ENCODE peak calls at places on chromosomes 12 and 14, in five cellular contexts. E is fibroblast of mammary gland, G is astrocyte, W is psoas muscle, U is RWPE1. Z is an unnamed sample.

GRCh38 chr12:92118826-92119536 is 26.7 kb downstream of the BTG1 start:
- DNase-seq in E (no peak), G (no peak), W (no peak), U (no peak), Z (no peak)

GRCh38 chr14:92122351-92122677 is 545 bp downstream of the CPSF2 start:
- DNase-seq in E (peak), G (peak), W (no peak), U (peak), Z (no peak)

GRCh38 chr12:104506691-104507401 is 50.1 kb downstream of the CHST11 start:
- DNase-seq in E (no peak), G (no peak), W (no peak), U (no peak), Z (no peak)

GRCh38 chr14:102479777-102480176 is 29.8 kb downstream of the ANKRD9 start:
- DNase-seq in E (no peak), G (no peak), W (peak), U (no peak), Z (no peak)

GRCh38 chr14:76117789-76118188 is 33.9 kb upstream of the GPATCH2L start:
- DNase-seq in E (no peak), G (no peak), W (no peak), U (no peak), Z (no peak)

GRCh38 chr14:90168425-90169105 is 87.8 kb upstream of the PSMC1 start:
- DNase-seq in E (peak), G (peak), W (no peak), U (no peak), Z (no peak)

GRCh38 chr14:56176530-56176929 is 58.3 kb downstream of the PELI2 start:
- DNase-seq in E (no peak), G (no peak), W (no peak), U (no peak), Z (no peak)

GRCh38 chr12:56931474-56931978 is 2.7 kb downstream of the SDR9C7 start:
- DNase-seq in E (peak), G (peak), W (no peak), U (no peak), Z (no peak)

GRCh38 chr14:54138024-54138353 is 181.4 kb upstream of the BMP4 start:
- DNase-seq in E (no peak), G (no peak), W (no peak), U (no peak), Z (no peak)

GRCh38 chr12:24960222-24960855 is 11.4 kb upstream of the BCAT1 start:
- DNase-seq in E (peak), G (peak), W (no peak), U (peak), Z (no peak)

GRCh38 chr14:24897793-24898192 is 152.2 kb downstream of the STXBP6 start:
- DNase-seq in E (no peak), G (no peak), W (no peak), U (no peak), Z (no peak)

GRCh38 chr14:90613446-90613845 is 202.8 kb downstream of the TTC7B start:
- DNase-seq in E (no peak), G (no peak), W (no peak), U (no peak), Z (no peak)

GRCh38 chr12:50750366-50750765 is 13.5 kb upstream of the ATF1 start:
- DNase-seq in E (no peak), G (no peak), W (no peak), U (no peak), Z (no peak)

GRCh38 chr14:63659726-63660125 is 18.1 kb upstream of the WDR89 start:
- DNase-seq in E (no peak), G (peak), W (no peak), U (no peak), Z (no peak)

GRCh38 chr12:53624956-53625355 is 1.2 kb downstream of the ATF7 start:
- DNase-seq in E (peak), G (no peak), W (no peak), U (peak), Z (no peak)

GRCh38 chr12:7439579-7440505 is 4.1 kb downstream of the CD163L1 start:
- DNase-seq in E (peak), G (peak), W (no peak), U (peak), Z (peak)

GRCh38 chr12:93135286-93136239 is 206.5 kb upstream of the EEA1 start:
- DNase-seq in E (peak), G (no peak), W (no peak), U (no peak), Z (peak)

GRCh38 chr14:103444837-103445524 is 59.8 kb downstream of the MARK3 start:
- DNase-seq in E (peak), G (peak), W (no peak), U (no peak), Z (no peak)

GRCh38 chr14:21039059-21039422 is 3.1 kb upstream of the RNASE7 start:
- DNase-seq in E (peak), G (peak), W (peak), U (no peak), Z (peak)

GRCh38 chr12:10759657-10760056 is 36.5 kb upstream of the YBX3 start:
- DNase-seq in E (no peak), G (no peak), W (no peak), U (no peak), Z (no peak)

GRCh38 chr14:60859525-60859924 is 121.4 kb downstream of the TRMT5 start:
- DNase-seq in E (no peak), G (no peak), W (no peak), U (no peak), Z (no peak)

GRCh38 chr14:36618641-36619040 is 36.2 kb upstream of the NKX2-8 start:
- DNase-seq in E (no peak), G (no peak), W (no peak), U (no peak), Z (peak)

GRCh38 chr14:50023671-50024490 is 92.5 kb downstream of the VCPKMT start:
- DNase-seq in E (peak), G (peak), W (no peak), U (peak), Z (peak)

GRCh38 chr12:104748790-104749189 is 209.3 kb downstream of the SLC41A2 start:
- DNase-seq in E (peak), G (peak), W (no peak), U (no peak), Z (no peak)

GRCh38 chr14:54350196-54350595 is 46.6 kb upstream of the CDKN3 start:
- DNase-seq in E (peak), G (peak), W (no peak), U (no peak), Z (no peak)

DNA sequence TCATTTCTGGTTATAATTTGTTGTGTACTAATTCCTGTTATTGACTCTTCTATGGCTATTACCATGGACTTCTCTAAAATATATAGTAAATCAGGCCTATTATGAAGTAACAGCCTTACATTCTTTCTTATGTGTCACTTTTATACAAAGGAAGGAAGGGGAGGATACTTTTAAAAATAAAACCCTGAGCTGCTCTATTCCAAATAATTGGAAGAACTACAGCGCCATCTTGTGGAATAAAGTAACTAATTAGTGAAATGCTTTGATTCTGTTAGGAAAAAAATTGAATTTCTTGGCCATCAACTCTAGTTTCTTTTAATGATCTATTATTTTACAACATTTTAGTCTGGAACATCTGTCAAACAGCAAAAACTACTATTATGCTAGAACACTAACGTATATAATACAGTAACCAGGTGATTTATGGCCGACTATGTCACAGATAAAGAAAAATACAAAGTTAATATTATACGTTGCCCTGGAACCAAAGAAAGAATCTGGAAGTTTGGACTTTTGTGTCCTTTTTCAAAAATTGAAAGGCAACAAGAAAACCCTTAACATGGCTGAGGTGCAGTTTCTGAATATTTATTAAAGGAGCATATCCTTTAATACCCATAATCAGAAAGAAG is 55.0 kb upstream of the NELL2 start:
- DNase-seq in E (peak), G (peak), W (no peak), U (peak), Z (peak)
- TF ChIP-seq CTCF in E (peak), G (peak), W (peak), U (peak), Z (peak)

DNA sequence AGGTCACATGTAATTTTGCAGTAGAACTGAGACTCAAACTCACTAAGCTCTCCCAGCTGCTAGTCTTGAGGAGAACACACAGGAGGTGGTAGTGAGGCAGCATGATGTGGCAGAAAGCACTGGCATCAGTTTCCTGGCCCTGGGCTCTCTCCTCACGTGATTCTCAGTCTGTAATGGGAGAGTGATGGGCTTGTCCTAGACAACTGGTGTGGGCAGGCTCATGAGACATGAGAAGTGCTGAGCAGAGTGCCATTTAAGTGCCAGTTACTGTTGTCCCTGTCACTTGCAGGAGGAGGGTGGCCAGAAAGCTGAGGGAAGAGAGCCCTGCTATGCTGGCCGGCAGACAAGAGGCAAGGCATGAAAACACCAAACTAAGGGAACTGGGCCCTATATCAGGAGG is 48.5 kb upstream of the OVCH1 start:
- DNase-seq in E (peak), G (no peak), W (peak), U (no peak), Z (no peak)
- TF ChIP-seq CTCF in E (no peak), G (no peak), W (peak), U (no peak), Z (no peak)

DNA sequence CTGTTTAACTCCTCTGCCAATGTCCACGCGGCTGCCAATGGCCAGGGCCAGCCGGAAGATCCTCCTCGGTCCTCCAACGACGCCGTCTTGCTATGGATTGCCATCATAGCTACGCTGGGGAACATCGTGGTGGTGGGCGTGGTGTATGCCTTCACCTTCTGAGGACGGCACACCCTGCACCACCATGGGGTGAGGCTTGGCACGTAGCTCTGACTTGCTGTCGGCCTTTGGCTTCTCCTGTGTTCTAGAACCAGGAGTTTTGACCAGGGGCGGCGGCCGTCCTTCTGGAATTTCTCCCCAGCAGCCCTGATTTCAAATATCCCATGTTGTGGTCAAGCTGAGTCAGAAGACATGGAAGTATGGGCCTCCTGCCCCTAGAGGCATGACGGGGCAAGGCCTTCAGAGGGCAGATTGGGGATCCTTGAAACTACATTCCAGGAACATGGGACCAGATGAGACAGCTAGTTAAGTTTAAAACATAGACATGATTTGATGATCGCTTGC is 47.5 kb downstream of the C14orf132 start:
- DNase-seq in E (peak), G (peak), W (no peak), U (peak), Z (no peak)
- TF ChIP-seq CTCF in E (peak), G (peak), W (no peak), U (no peak), Z (no peak)

GRCh38 chr12:12999959-13000615 is at the start of gene HEBP1:
- DNase-seq in E (peak), G (peak), W (peak), U (peak), Z (peak)

GRCh38 chr12:12998248-12998647 is 1.8 kb downstream of the HEBP1 start:
- DNase-seq in E (no peak), G (no peak), W (no peak), U (no peak), Z (no peak)

GRCh38 chr12:12997734-12998133 is 2.3 kb downstream of the HEBP1 start:
- DNase-seq in E (no peak), G (no peak), W (no peak), U (no peak), Z (no peak)

GRCh38 chr12:13000616-13000934 is 510 bp upstream of the HEBP1 start:
- DNase-seq in E (no peak), G (no peak), W (no peak), U (peak), Z (no peak)

GRCh38 chr12:12999276-12999958 is 648 bp downstream of the HEBP1 start:
- DNase-seq in E (peak), G (peak), W (no peak), U (peak), Z (no peak)
- TF ChIP-seq CTCF in E (no peak), G (no peak), W (no peak), U (no peak), Z (no peak)